ENCODE peak calls at places on chromosomes 13 and 19, in six cellular contexts. One of them, this sample, is unnamed. For H3K36me3, the result is how much of the 10 kb centered on the place peaks cover.

GRCh38 chr19:48196933-48197665 is 26.6 kb downstream of the ZSWIM9 start:
- DNase-seq in transverse colon: no peak
- DNase-seq in tibial nerve: no peak
- DNase-seq in left ventricle myocardium inferior: no peak
- DNase-seq in adipocyte: no peak
- DNase-seq in heart right ventricle: no peak
- DNase-seq in this sample: no peak

GRCh38 chr13:50936681-50937080 is 27.1 kb downstream of the RNASEH2B start:
- DNase-seq in transverse colon: no peak
- DNase-seq in tibial nerve: no peak
- DNase-seq in left ventricle myocardium inferior: no peak
- DNase-seq in adipocyte: peak
- DNase-seq in heart right ventricle: no peak
- DNase-seq in this sample: no peak

GRCh38 chr19:39413269-39413902 is 917 bp downstream of the PLEKHG2 start:
- DNase-seq in transverse colon: peak
- DNase-seq in tibial nerve: no peak
- DNase-seq in left ventricle myocardium inferior: peak
- DNase-seq in adipocyte: peak
- DNase-seq in heart right ventricle: peak
- DNase-seq in this sample: no peak

GRCh38 chr13:111123221-111123620 is 8.1 kb downstream of the ARHGEF7 start:
- DNase-seq in transverse colon: no peak
- DNase-seq in tibial nerve: no peak
- DNase-seq in left ventricle myocardium inferior: no peak
- DNase-seq in adipocyte: no peak
- DNase-seq in heart right ventricle: no peak
- DNase-seq in this sample: no peak

GRCh38 chr13:85366759-85367417 is 432.3 kb downstream of the SLITRK6 start:
- DNase-seq in transverse colon: no peak
- DNase-seq in tibial nerve: no peak
- DNase-seq in left ventricle myocardium inferior: no peak
- DNase-seq in adipocyte: peak
- DNase-seq in heart right ventricle: no peak
- DNase-seq in this sample: peak

GRCh38 chr19:49921871-49922755 is 6.9 kb upstream of the ATF5 start:
- DNase-seq in transverse colon: no peak
- DNase-seq in tibial nerve: no peak
- DNase-seq in left ventricle myocardium inferior: no peak
- DNase-seq in adipocyte: peak
- DNase-seq in heart right ventricle: no peak
- DNase-seq in this sample: peak

GRCh38 chr13:27329210-27329609 is 58.6 kb downstream of the RASL11A start:
- DNase-seq in transverse colon: no peak
- DNase-seq in tibial nerve: no peak
- DNase-seq in left ventricle myocardium inferior: no peak
- DNase-seq in adipocyte: no peak
- DNase-seq in heart right ventricle: no peak
- DNase-seq in this sample: no peak

GRCh38 chr13:51957377-51958216 is 53.7 kb downstream of the ATP7B start:
- DNase-seq in transverse colon: peak
- DNase-seq in tibial nerve: no peak
- DNase-seq in left ventricle myocardium inferior: no peak
- DNase-seq in adipocyte: no peak
- DNase-seq in heart right ventricle: no peak
- DNase-seq in this sample: no peak

GRCh38 chr19:11887618-11888531 is at the start of gene ZNF69:
- DNase-seq in transverse colon: peak
- DNase-seq in tibial nerve: peak
- DNase-seq in left ventricle myocardium inferior: peak
- DNase-seq in adipocyte: peak
- DNase-seq in heart right ventricle: peak
- DNase-seq in this sample: peak

GRCh38 chr13:113357529-113357928 is 6.4 kb downstream of the GRTP1 start:
- DNase-seq in transverse colon: no peak
- DNase-seq in tibial nerve: no peak
- DNase-seq in left ventricle myocardium inferior: no peak
- DNase-seq in adipocyte: peak
- DNase-seq in heart right ventricle: no peak
- DNase-seq in this sample: peak

GRCh38 chr19:18848860-18849661 is 17.3 kb downstream of the UPF1 start:
- DNase-seq in transverse colon: peak
- DNase-seq in tibial nerve: peak
- DNase-seq in left ventricle myocardium inferior: peak
- DNase-seq in adipocyte: peak
- DNase-seq in heart right ventricle: peak
- DNase-seq in this sample: no peak

GRCh38 chr13:107650081-107650701 is 565.1 kb downstream of the LIG4 start:
- DNase-seq in transverse colon: peak
- DNase-seq in tibial nerve: peak
- DNase-seq in left ventricle myocardium inferior: peak
- DNase-seq in adipocyte: peak
- DNase-seq in heart right ventricle: peak
- DNase-seq in this sample: peak

GRCh38 chr13:43157796-43158195 is 134.4 kb downstream of the DNAJC15 start:
- DNase-seq in transverse colon: no peak
- DNase-seq in tibial nerve: no peak
- DNase-seq in left ventricle myocardium inferior: no peak
- DNase-seq in adipocyte: no peak
- DNase-seq in heart right ventricle: no peak
- DNase-seq in this sample: no peak

GRCh38 chr19:32339988-32340874 is 5.2 kb upstream of the ZNF507 start:
- DNase-seq in transverse colon: peak
- DNase-seq in tibial nerve: peak
- DNase-seq in left ventricle myocardium inferior: peak
- DNase-seq in adipocyte: peak
- DNase-seq in heart right ventricle: peak
- DNase-seq in this sample: peak

GRCh38 chr13:27302643-27303262 is 32.1 kb downstream of the RASL11A start:
- DNase-seq in transverse colon: no peak
- DNase-seq in tibial nerve: no peak
- DNase-seq in left ventricle myocardium inferior: no peak
- DNase-seq in adipocyte: no peak
- DNase-seq in heart right ventricle: no peak
- DNase-seq in this sample: no peak

GRCh38 chr13:106899444-106899843 is 331.5 kb upstream of the ARGLU1 start:
- DNase-seq in transverse colon: no peak
- DNase-seq in tibial nerve: no peak
- DNase-seq in left ventricle myocardium inferior: no peak
- DNase-seq in adipocyte: no peak
- DNase-seq in heart right ventricle: no peak
- DNase-seq in this sample: no peak

GRCh38 chr19:40549007-40549708 is 27.5 kb upstream of the SHKBP1 start:
- DNase-seq in transverse colon: peak
- DNase-seq in tibial nerve: no peak
- DNase-seq in left ventricle myocardium inferior: peak
- DNase-seq in adipocyte: peak
- DNase-seq in heart right ventricle: peak
- DNase-seq in this sample: peak

GRCh38 chr13:33999830-34000605 is 182.1 kb downstream of the RFC3 start:
- DNase-seq in transverse colon: no peak
- DNase-seq in tibial nerve: no peak
- DNase-seq in left ventricle myocardium inferior: no peak
- DNase-seq in adipocyte: no peak
- DNase-seq in heart right ventricle: no peak
- DNase-seq in this sample: no peak

GRCh38 chr19:41889896-41890295 is 6.9 kb downstream of the ARHGEF1 start:
- DNase-seq in transverse colon: no peak
- DNase-seq in tibial nerve: no peak
- DNase-seq in left ventricle myocardium inferior: no peak
- DNase-seq in adipocyte: no peak
- DNase-seq in heart right ventricle: no peak
- DNase-seq in this sample: no peak

GRCh38 chr19:41893899-41894298 is 10.9 kb downstream of the ARHGEF1 start:
- DNase-seq in transverse colon: no peak
- DNase-seq in tibial nerve: no peak
- DNase-seq in left ventricle myocardium inferior: no peak
- DNase-seq in adipocyte: no peak
- DNase-seq in heart right ventricle: no peak
- DNase-seq in this sample: no peak

GRCh38 chr19:41894350-41894749 is 11.4 kb downstream of the ARHGEF1 start:
- DNase-seq in transverse colon: no peak
- DNase-seq in tibial nerve: no peak
- DNase-seq in left ventricle myocardium inferior: no peak
- DNase-seq in adipocyte: no peak
- DNase-seq in heart right ventricle: no peak
- DNase-seq in this sample: no peak

GRCh38 chr19:41888926-41889325 is 5.9 kb downstream of the ARHGEF1 start:
- DNase-seq in transverse colon: no peak
- DNase-seq in tibial nerve: no peak
- DNase-seq in left ventricle myocardium inferior: no peak
- DNase-seq in adipocyte: no peak
- DNase-seq in heart right ventricle: no peak
- DNase-seq in this sample: no peak

DNA sequence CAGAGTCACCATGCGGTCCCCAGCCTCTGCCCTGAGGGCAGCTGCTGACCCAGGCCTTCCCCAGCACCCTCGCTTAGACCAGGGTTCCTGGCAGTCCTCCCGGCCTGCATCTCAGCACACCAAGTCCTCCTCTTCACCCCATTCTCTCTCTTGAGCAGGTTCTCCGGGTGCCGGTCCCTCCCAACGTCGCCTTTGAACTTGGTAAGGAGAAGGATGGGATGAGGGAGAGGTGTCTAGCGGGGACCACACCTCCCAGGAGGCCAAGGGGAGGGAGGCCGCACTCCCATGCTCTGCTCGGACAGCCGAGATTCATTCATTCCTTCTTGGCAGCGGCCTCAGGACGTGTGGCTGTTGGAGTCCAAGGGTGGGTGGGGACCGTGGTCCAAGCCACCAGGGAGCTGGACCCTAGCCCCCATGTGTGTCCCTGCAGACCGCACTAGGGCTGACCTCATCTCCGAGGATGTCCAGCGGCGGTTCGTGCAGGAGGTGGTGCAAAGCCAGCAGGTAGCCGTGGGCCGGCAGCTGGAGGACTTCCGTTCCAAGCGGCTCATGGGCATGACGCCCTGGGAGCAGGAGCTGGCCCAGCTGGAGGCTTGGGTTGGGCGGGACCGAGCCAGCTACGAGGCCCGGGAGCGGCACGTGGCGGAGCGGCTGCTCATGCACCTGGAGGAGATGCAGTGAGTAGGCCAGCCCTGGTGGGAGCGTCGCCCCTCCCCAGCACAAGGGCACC is 9.4 kb downstream of the ARHGEF1 start:
- DNase-seq in transverse colon: no peak
- DNase-seq in tibial nerve: no peak
- DNase-seq in left ventricle myocardium inferior: no peak
- DNase-seq in adipocyte: no peak
- DNase-seq in heart right ventricle: no peak
- DNase-seq in this sample: no peak
- H3K36me3 ChIP-seq in transverse colon: under half
- H3K36me3 ChIP-seq in tibial nerve: under half
- H3K36me3 ChIP-seq in left ventricle myocardium inferior: half or more
- H3K36me3 ChIP-seq in adipocyte: half or more
- H3K36me3 ChIP-seq in heart right ventricle: half or more
- H3K36me3 ChIP-seq in this sample: under half

DNA sequence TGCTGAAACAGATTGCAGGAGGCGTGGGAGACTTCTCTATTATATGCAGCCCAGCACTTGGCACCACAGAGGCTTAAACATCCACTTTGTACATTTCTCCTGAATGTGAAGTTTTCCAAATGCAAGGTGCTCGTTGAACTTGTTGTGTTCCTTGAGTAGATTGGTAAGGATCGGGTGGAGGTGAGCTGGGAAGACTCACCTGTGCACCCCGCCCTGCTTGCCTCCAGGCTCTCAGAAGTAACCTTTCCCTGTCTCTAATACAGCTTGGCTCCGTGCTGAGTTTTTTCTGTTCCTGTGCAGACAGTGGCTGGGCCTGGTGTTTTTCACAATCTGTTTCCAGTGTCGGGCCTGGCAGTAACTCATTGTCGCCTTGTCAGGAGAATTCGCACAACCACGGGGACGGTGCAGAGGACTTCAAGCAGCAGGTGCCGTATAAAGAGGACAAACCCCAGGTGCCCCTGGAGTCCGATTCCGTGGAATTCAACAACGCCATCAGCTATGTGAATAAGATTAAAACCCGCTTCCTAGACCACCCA is 12.3 kb downstream of the SIN3B start:
- DNase-seq in transverse colon: no peak
- DNase-seq in tibial nerve: no peak
- DNase-seq in left ventricle myocardium inferior: no peak
- DNase-seq in adipocyte: no peak
- DNase-seq in heart right ventricle: peak
- DNase-seq in this sample: no peak
- H3K36me3 ChIP-seq in transverse colon: under half
- H3K36me3 ChIP-seq in tibial nerve: under half
- H3K36me3 ChIP-seq in left ventricle myocardium inferior: half or more
- H3K36me3 ChIP-seq in adipocyte: half or more
- H3K36me3 ChIP-seq in heart right ventricle: half or more
- H3K36me3 ChIP-seq in this sample: under half

DNA sequence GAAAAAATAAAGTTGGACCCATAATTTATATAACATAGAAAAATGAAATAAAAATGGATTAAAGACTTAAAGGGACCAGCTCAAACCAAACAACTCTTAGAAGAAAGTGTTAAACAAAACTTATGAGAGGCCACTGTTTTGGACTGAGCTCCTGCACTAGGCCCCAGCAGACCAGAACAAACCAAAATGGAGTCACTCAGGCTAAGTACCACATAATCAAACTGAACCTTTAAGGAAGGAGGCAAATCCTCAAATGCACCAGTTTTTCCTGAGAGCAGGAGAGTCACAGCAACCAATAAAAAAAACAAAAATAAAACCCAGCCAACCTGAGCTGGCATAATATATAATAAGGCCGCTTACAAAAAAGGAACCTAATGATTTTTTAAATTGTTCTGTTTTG is 10.3 kb upstream of the OR10H1 start:
- DNase-seq in transverse colon: no peak
- DNase-seq in tibial nerve: no peak
- DNase-seq in left ventricle myocardium inferior: no peak
- DNase-seq in adipocyte: no peak
- DNase-seq in heart right ventricle: no peak
- DNase-seq in this sample: no peak
- H3K36me3 ChIP-seq in transverse colon: under half
- H3K36me3 ChIP-seq in tibial nerve: under half
- H3K36me3 ChIP-seq in left ventricle myocardium inferior: under half
- H3K36me3 ChIP-seq in adipocyte: under half
- H3K36me3 ChIP-seq in heart right ventricle: under half
- H3K36me3 ChIP-seq in this sample: under half

GRCh38 chr19:38076337-38076736 is 147.7 kb downstream of the DPF1 start:
- DNase-seq in transverse colon: no peak
- DNase-seq in tibial nerve: no peak
- DNase-seq in left ventricle myocardium inferior: no peak
- DNase-seq in adipocyte: no peak
- DNase-seq in heart right ventricle: no peak
- DNase-seq in this sample: no peak
- H3K36me3 ChIP-seq in transverse colon: under half
- H3K36me3 ChIP-seq in tibial nerve: under half
- H3K36me3 ChIP-seq in left ventricle myocardium inferior: under half
- H3K36me3 ChIP-seq in adipocyte: under half
- H3K36me3 ChIP-seq in heart right ventricle: under half
- H3K36me3 ChIP-seq in this sample: under half

GRCh38 chr13:79320433-79320832 is 85.6 kb downstream of the RBM26 start:
- DNase-seq in transverse colon: no peak
- DNase-seq in tibial nerve: no peak
- DNase-seq in left ventricle myocardium inferior: no peak
- DNase-seq in adipocyte: no peak
- DNase-seq in heart right ventricle: no peak
- DNase-seq in this sample: no peak
- H3K36me3 ChIP-seq in transverse colon: under half
- H3K36me3 ChIP-seq in tibial nerve: under half
- H3K36me3 ChIP-seq in left ventricle myocardium inferior: under half
- H3K36me3 ChIP-seq in adipocyte: half or more
- H3K36me3 ChIP-seq in heart right ventricle: under half
- H3K36me3 ChIP-seq in this sample: under half

This sample was measured in bronchial epithelial cell.